ENCODE peak calls at places on chromosomes 6 and 20, in six cellular contexts. S is mammary epithelial cell, P is kidney, W is fibroblast of lung, C is left ventricle myocardium inferior, Z is left lung. F is an unnamed sample.

GRCh38 chr6:161750677-161751076 is 476.8 kb upstream of the AGPAT4 start:
- DNase-seq in S (no peak), Z (no peak), W (peak; percentile 45), P (no peak), C (no peak), F (no peak)

GRCh38 chr6:13810688-13811446 is 3.5 kb downstream of the MCUR1 start:
- DNase-seq in P (no peak), W (peak; percentile 14), Z (no peak), S (no peak), C (no peak), F (no peak)

GRCh38 chr6:27214126-27214601 is 33.3 kb upstream of the PRSS16 start:
- DNase-seq in P (no peak), Z (no peak), W (no peak), C (no peak), S (no peak), F (no peak)

GRCh38 chr6:142816024-142816423 is 129.0 kb downstream of the HIVEP2 start:
- DNase-seq in P (no peak), S (no peak), W (peak; percentile 57), C (no peak), Z (no peak), F (no peak)

GRCh38 chr6:166653639-166653941 is 26.5 kb upstream of the RPS6KA2 start:
- DNase-seq in P (no peak), W (no peak), S (no peak), Z (no peak), C (no peak), F (no peak)

GRCh38 chr6:108115598-108116058 is 41.1 kb upstream of the OSTM1 start:
- DNase-seq in W (peak; percentile 29), P (peak; percentile 69), C (peak; percentile 25), Z (peak; percentile 82), S (peak; percentile 25), F (no peak)

GRCh38 chr20:51533291-51534172 is 9.0 kb downstream of the NFATC2 start:
- DNase-seq in C (no peak), Z (no peak), P (no peak), W (peak; percentile 74), S (peak; percentile 56), F (peak; percentile 57)

GRCh38 chr6:37170273-37171140 is 555 bp downstream of the PIM1 start:
- DNase-seq in Z (no peak), C (peak; percentile 50), W (peak; percentile 44), P (peak; percentile 93), S (peak; percentile 38), F (no peak)

GRCh38 chr6:211856-212497 is 80.3 kb upstream of the DUSP22 start:
- DNase-seq in Z (no peak), S (no peak), C (no peak), P (no peak), W (no peak), F (no peak)

GRCh38 chr20:54123587-54124180 is 50.1 kb downstream of the CYP24A1 start:
- DNase-seq in P (peak; percentile 89), S (peak; percentile 100), Z (peak; percentile 79), W (peak; percentile 99), C (no peak), F (peak; percentile 100)

GRCh38 chr6:20444786-20445271 is 43.1 kb downstream of the E2F3 start:
- DNase-seq in Z (no peak), S (peak; percentile 43), C (no peak), W (no peak), P (no peak), F (peak; percentile 40)

GRCh38 chr6:16639689-16640480 is 121.4 kb downstream of the ATXN1 start:
- DNase-seq in P (no peak), S (peak; percentile 78), W (peak; percentile 91), Z (no peak), C (no peak), F (peak; percentile 81)

GRCh38 chr20:22402550-22402949 is 181.8 kb downstream of the FOXA2 start:
- DNase-seq in S (no peak), W (no peak), P (no peak), Z (no peak), C (no peak), F (no peak)

GRCh38 chr20:38875170-38875993 is 50.8 kb upstream of the FAM83D start:
- DNase-seq in W (no peak), C (no peak), S (no peak), P (no peak), Z (no peak), F (no peak)

GRCh38 chr20:11544029-11544678 is 373.5 kb upstream of the BTBD3 start:
- DNase-seq in Z (no peak), P (no peak), W (peak; percentile 56), C (no peak), S (peak; percentile 79), F (peak; percentile 72)
- TF ChIP-seq CTCF in Z (peak; percentile 58), P (peak; percentile 68), W (peak; percentile 57), C (peak; percentile 72), S (peak; percentile 60), F (peak; percentile 50)

DNA sequence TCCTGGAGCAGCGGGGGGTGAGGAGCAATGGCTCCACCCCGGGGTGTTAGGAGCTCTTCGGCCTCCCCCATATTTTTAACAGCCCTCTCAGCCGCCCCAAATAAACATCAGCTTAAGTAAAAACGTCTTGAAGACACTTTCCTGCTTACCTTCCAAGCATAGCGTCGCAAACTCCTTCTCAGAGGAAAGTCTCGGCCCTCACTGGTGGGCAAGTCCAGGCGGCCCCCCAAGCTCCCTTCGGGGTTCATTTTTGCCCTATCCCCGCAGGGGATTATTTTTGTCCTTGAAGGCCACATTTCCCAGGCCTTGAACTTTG is 892 bp downstream of the RBM38 start:
- DNase-seq in S (no peak), C (no peak), P (no peak), W (no peak), Z (no peak), F (no peak)
- H3K36me3 ChIP-seq in S (no peaks in the 10 kb centered on the region), C (peaks cover 22% of the 10 kb centered on the region), P (no peaks in the 10 kb centered on the region), W (peaks cover 4% of the 10 kb centered on the region), Z (peaks cover 34% of the 10 kb centered on the region), F (peaks cover 6% of the 10 kb centered on the region)

GRCh38 chr20:33211817-33212424 is 5.2 kb upstream of the BPIFA3 start:
- DNase-seq in P (no peak), S (peak; percentile 44), W (peak; percentile 26), C (no peak), Z (no peak), F (peak; percentile 65)
- TF ChIP-seq CTCF in P (peak; percentile 58), S (peak; percentile 62), W (peak; percentile 10), C (peak; percentile 38), Z (peak; percentile 29), F (peak; percentile 65)

DNA sequence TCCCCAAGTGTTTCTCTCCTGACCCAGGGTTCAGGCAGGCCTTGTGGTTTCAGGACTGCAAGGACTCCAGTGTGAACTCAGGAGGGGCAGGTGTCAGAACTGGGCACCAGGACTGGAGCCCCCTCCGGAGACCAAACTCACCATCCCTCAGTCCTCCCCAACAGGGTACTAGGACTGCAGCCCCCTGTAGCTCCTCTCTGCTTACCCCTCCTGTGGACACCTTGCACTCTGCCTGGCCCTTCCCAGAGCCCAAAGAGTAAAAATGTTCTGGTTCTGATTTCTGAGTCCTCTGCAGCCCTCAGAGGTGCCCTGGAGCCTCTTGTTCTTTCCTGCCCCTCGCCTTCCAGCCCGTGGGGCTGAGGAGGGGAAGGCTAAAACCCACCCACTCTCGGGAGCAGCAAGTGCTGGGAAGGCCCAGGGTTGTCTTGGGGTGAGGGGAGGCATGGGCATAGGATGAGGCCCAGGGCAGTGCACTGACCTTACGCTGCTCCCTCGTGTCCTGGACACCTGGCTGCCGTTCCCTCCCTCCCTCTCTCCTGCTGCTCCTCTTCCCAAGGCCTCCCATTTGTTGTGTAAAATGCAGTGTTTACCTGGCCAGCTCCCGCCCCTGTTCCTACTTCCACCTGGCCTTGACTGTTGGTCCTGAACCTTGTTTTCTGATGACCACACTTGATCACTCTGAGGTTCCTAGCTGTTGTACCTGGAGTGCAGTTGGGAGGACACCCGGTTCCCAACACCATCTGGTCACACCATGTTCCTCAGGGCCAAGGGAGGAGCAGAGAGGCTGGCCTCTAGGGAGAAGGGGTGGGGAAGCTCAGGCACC is 9.9 kb downstream of the CNPY3 start:
- DNase-seq in C (no peak), W (no peak), S (no peak), P (peak; percentile 43), Z (peak; percentile 39), F (no peak)
- H3K36me3 ChIP-seq in C (peaks cover 51% of the 10 kb centered on the region), W (peaks cover 16% of the 10 kb centered on the region), S (peaks cover 8% of the 10 kb centered on the region), P (peaks cover 22% of the 10 kb centered on the region), Z (peaks cover 100% of the 10 kb centered on the region), F (peaks cover 23% of the 10 kb centered on the region)

DNA sequence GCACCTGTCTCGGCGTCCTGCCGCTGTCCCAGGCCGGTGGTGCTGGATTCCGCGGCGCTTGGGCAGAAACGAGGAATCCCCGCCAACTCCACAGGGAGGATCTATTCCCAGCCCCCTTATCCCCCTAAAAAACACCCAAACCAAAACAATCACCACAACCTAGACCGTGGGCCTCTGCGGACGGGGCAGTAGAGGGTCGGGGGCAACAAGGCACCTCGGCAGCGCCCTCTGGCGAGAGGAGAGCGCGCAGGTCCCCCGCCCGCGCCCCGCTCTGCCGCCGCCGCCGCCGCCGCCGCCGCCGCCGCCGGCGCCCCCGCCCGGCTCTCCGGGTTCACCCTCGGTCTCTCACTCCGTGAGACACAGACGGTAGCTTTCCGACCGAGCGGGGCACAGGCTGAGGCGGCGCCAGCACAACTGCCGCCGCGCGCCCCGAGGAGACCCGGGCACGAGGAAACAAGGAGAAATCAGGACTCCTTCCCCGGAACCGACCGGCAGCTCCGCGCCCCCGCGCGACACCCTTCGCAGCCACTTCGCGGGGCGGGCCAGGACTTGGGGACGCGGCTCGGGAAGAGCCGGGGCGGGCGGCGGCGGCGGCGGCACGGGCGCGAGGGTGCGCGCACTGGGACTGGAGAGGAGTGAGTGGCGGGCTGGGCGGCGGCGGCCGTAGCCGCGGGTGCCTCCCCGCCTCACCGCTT is at the start of gene SLC35F1:
- DNase-seq in W (peak; percentile 36), P (peak; percentile 71), S (peak; percentile 25), C (peak; percentile 25), Z (peak; percentile 78), F (no peak)
- TF ChIP-seq CTCF in W (no peak), P (peak; percentile 21), S (peak; percentile 24), C (peak; percentile 57), Z (no peak), F (peak; percentile 37)